ENCODE peak calls at places on chromosomes 4 and X, in four cellular contexts. P is spleen, Z is heart left ventricle, J is stomach. Q is an unnamed sample.

GRCh38 chrX:72478853-72479252 is 93.8 kb downstream of the HDAC8 start:
- DNase-seq in P (no peak), J (no peak), Z (no peak), Q (no peak)

GRCh38 chrX:123504047-123504446 is 228.8 kb downstream of the THOC2 start:
- DNase-seq in P (no peak), Z (no peak), J (no peak), Q (no peak)

GRCh38 chrX:23334871-23335599 is 386 bp downstream of the PTCHD1 start:
- DNase-seq in Z (no peak), P (no peak), J (no peak), Q (no peak)

GRCh38 chrX:17635231-17635630 is 102.1 kb upstream of the SCML1 start:
- DNase-seq in Z (no peak), P (no peak), J (no peak), Q (no peak)

GRCh38 chr4:25810016-25810415 is 52.8 kb downstream of the SEL1L3 start:
- DNase-seq in J (no peak), Z (no peak), P (no peak), Q (no peak)

GRCh38 chrX:12973561-12974216 is 1.2 kb upstream of the TMSB4X start:
- DNase-seq in Z (no peak), P (peak), J (peak), Q (no peak)

GRCh38 chr4:81754169-81754568 is 282.5 kb upstream of the RASGEF1B start:
- DNase-seq in Z (no peak), P (no peak), J (no peak), Q (no peak)

GRCh38 chrX:109600114-109600710 is 24.8 kb downstream of the KCNE5 start:
- DNase-seq in Z (peak), P (no peak), J (no peak), Q (no peak)

GRCh38 chr4:122152699-122153328 is 683 bp downstream of the BLTP1 start:
- DNase-seq in Z (peak), P (peak), J (peak), Q (no peak)
- TF ChIP-seq POLR2A in Z (no peak), P (no peak), J (no peak), Q (no peak)

DNA sequence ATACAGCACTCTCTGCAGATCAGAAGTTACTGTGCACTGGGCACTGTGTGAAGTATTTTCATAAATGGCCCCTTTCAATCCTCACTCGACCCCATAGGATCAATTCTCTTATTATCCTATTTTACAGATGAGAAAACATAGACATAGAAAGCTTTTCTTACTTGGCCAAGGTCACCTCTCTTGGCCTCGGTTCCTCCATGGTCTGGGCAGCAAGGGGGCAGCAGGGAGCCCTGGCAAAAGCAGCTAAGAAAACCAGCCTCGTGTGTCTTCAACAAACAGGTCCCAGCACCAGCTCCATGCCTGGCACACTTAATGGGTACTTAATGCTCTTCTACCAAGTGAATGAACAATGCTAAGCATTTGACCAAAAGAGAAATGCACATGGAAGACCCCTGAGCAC is 34.4 kb downstream of the BST1 start:
- DNase-seq in J (no peak), P (no peak), Z (no peak), Q (no peak)
- TF ChIP-seq CTCF in J (no peak), P (no peak), Z (no peak), Q (no peak)

GRCh38 chrX:68829594-68830485 is 1.0 kb downstream of the EFNB1 start:
- DNase-seq in P (no peak), Z (no peak), J (no peak), Q (no peak)
- H3K27ac ChIP-seq in P (peak), Z (peak), J (peak), Q (peak)

GRCh38 chrX:154548028-154548316 is 552 bp downstream of the IKBKG start:
- DNase-seq in J (no peak), Z (no peak), P (no peak), Q (no peak)

GRCh38 chrX:154544885-154545284 is 1.8 kb downstream of the G6PD start:
- DNase-seq in P (no peak), Z (no peak), J (no peak), Q (no peak)

GRCh38 chrX:154545673-154546274 is 872 bp downstream of the G6PD start:
- DNase-seq in P (peak), J (no peak), Z (no peak), Q (no peak)

GRCh38 chrX:154547245-154548027 is at the start of gene IKBKG:
- DNase-seq in Z (peak), J (peak), P (no peak), Q (peak)

GRCh38 chrX:154546354-154547244 is at the start of gene G6PD:
- DNase-seq in Z (peak), P (peak), J (peak), Q (peak)
- TF ChIP-seq POLR2A in Z (no peak), P (no peak), J (no peak), Q (no peak)

Q was measured in breast epithelium.